ENCODE peak calls at places on chromosome 13, in ten cellular contexts. W is naive thymus-derived CD8-positive, alpha-beta T cell; D is germinal center; N is activated naive CD8-positive, alpha-beta T cell treated with anti-CD3 and anti-CD28 coated beads for 36 hours; M is transverse colon; G is uterus; K is IMR-90; E is foreskin keratinocyte; T is brain microvascular endothelial cell; B is NCI-H187. X is an unnamed sample.

GRCh38 chr13:51229731-51230130 is 7.5 kb downstream of the FAM124A start:
- DNase-seq in W (no peak), D (no peak), N (no peak), M (no peak), G (no peak), K (no peak), E (no peak), T (no peak), B (no peak), X (no peak)

GRCh38 chr13:78323848-78324247 is 279.5 kb downstream of the POU4F1 start:
- DNase-seq in W (no peak), D (no peak), N (no peak), M (no peak), G (no peak), K (no peak), E (peak; percentile 45), T (no peak), B (no peak), X (no peak)

GRCh38 chr13:56400774-56401173 is 739.9 kb upstream of the PRR20A start:
- DNase-seq in W (no peak), D (no peak), N (no peak), M (no peak), G (no peak), K (no peak), E (no peak), T (no peak), B (no peak), X (no peak)

GRCh38 chr13:42350141-42350540 is 78.2 kb downstream of the AKAP11 start:
- DNase-seq in W (no peak), D (no peak), N (no peak), M (no peak), G (no peak), K (no peak), E (no peak), T (no peak), B (no peak), X (no peak)

GRCh38 chr13:114019367-114019766 is 45.5 kb upstream of the C13orf46 start:
- DNase-seq in W (peak; percentile 48), D (peak; percentile 29), N (peak; percentile 49), M (no peak), G (no peak), K (no peak), E (no peak), T (no peak), B (no peak), X (no peak)

GRCh38 chr13:48829536-48829935 is 146.2 kb upstream of the FNDC3A start:
- DNase-seq in W (no peak), D (no peak), N (no peak), M (no peak), G (no peak), K (no peak), E (no peak), T (no peak), B (peak; percentile 58), X (no peak)

GRCh38 chr13:41842029-41842428 is 118.9 kb downstream of the VWA8 start:
- DNase-seq in W (no peak), D (no peak), N (no peak), M (no peak), G (no peak), K (peak; percentile 38), E (no peak), T (peak; percentile 40), B (no peak), X (no peak)

GRCh38 chr13:38265135-38265497 is 84.5 kb upstream of the UFM1 start:
- DNase-seq in W (no peak), D (no peak), N (no peak), M (no peak), G (no peak), K (no peak), E (no peak), T (no peak), B (no peak), X (no peak)

GRCh38 chr13:44411841-44412240 is 38.2 kb downstream of the SERP2 start:
- DNase-seq in W (no peak), D (no peak), N (no peak), M (no peak), G (no peak), K (no peak), E (no peak), T (no peak), B (no peak), X (no peak)

GRCh38 chr13:69565334-69565733 is 542.3 kb upstream of the ATXN8OS start:
- DNase-seq in W (no peak), D (no peak), N (peak; percentile 0), M (peak; percentile 12), G (no peak), K (no peak), E (peak; percentile 4), T (peak; percentile 14), B (no peak), X (no peak)

GRCh38 chr13:104683789-104684188 is 1617.6 kb upstream of the SLC10A2 start:
- DNase-seq in W (no peak), D (no peak), N (no peak), M (no peak), G (no peak), K (no peak), E (no peak), T (no peak), B (no peak), X (no peak)

GRCh38 chr13:21675095-21676007 is 4.5 kb downstream of the FGF9 start:
- DNase-seq in W (peak; percentile 65), D (peak; percentile 18), N (peak; percentile 53), M (peak; percentile 54), G (no peak), K (no peak), E (no peak), T (no peak), B (peak; percentile 54), X (no peak)

GRCh38 chr13:42876810-42877550 is 95.6 kb downstream of the FAM216B start:
- DNase-seq in W (no peak), D (no peak), N (no peak), M (no peak), G (no peak), K (peak; percentile 66), E (peak; percentile 70), T (peak; percentile 68), B (no peak), X (no peak)

GRCh38 chr13:45321230-45321629 is 19.8 kb downstream of the TPT1 start:
- DNase-seq in W (no peak), D (no peak), N (no peak), M (no peak), G (no peak), K (no peak), E (no peak), T (no peak), B (no peak), X (no peak)

GRCh38 chr13:31162151-31163008 is 676 bp upstream of the HSPH1 start:
- DNase-seq in W (peak; percentile 99), D (peak; percentile 91), N (peak; percentile 93), M (peak; percentile 96), G (peak; percentile 94), K (peak; percentile 99), E (peak; percentile 97), T (peak; percentile 99), B (peak; percentile 92), X (peak; percentile 98)

GRCh38 chr13:25982908-25983307 is 68.9 kb downstream of the SHISA2 start:
- DNase-seq in W (no peak), D (no peak), N (no peak), M (no peak), G (no peak), K (no peak), E (no peak), T (no peak), B (no peak), X (no peak)

GRCh38 chr13:90968510-90968909 is 379.0 kb upstream of the MIR17HG start:
- DNase-seq in W (no peak), D (no peak), N (no peak), M (no peak), G (no peak), K (no peak), E (no peak), T (no peak), B (no peak), X (no peak)

GRCh38 chr13:39612023-39612637 is 9.1 kb upstream of the LHFPL6 start:
- DNase-seq in W (peak; percentile 54), D (peak; percentile 54), N (peak; percentile 27), M (peak; percentile 65), G (peak; percentile 57), K (peak; percentile 78), E (peak; percentile 20), T (peak; percentile 76), B (peak; percentile 2), X (peak; percentile 69)

GRCh38 chr13:73421310-73421912 is 362.6 kb downstream of the KLF5 start:
- DNase-seq in W (no peak), D (no peak), N (peak; percentile 10), M (peak; percentile 68), G (no peak), K (peak; percentile 68), E (peak; percentile 99), T (no peak), B (no peak), X (no peak)

GRCh38 chr13:97851269-97851668 is 102.2 kb upstream of the IPO5 start:
- DNase-seq in W (no peak), D (no peak), N (no peak), M (no peak), G (no peak), K (no peak), E (no peak), T (no peak), B (no peak), X (no peak)

GRCh38 chr13:36074659-36075058 is 56.5 kb downstream of the DCLK1 start:
- DNase-seq in W (no peak), D (no peak), N (no peak), M (no peak), G (no peak), K (no peak), E (no peak), T (no peak), B (no peak), X (no peak)

GRCh38 chr13:23547000-23547590 is 23.1 kb upstream of the TNFRSF19 start:
- DNase-seq in W (no peak), D (no peak), N (no peak), M (peak; percentile 9), G (peak; percentile 40), K (peak; percentile 7), E (no peak), T (no peak), B (no peak), X (no peak)

GRCh38 chr13:36850790-36851438 is 31.9 kb downstream of the RFXAP start:
- DNase-seq in W (no peak), D (no peak), N (no peak), M (peak; percentile 19), G (no peak), K (no peak), E (no peak), T (no peak), B (no peak), X (no peak)

GRCh38 chr13:32650705-32651311 is 64.6 kb downstream of the PDS5B start:
- DNase-seq in W (peak; percentile 47), D (peak; percentile 41), N (peak; percentile 66), M (peak; percentile 58), G (no peak), K (peak; percentile 75), E (peak; percentile 15), T (peak; percentile 61), B (no peak), X (peak; percentile 69)

GRCh38 chr13:75258159-75258782 is 223.7 kb downstream of the TBC1D4 start:
- DNase-seq in W (peak; percentile 22), D (no peak), N (no peak), M (no peak), G (no peak), K (peak; percentile 55), E (no peak), T (no peak), B (no peak), X (peak; percentile 4)

GRCh38 chr13:107211073-107211472 is 643.1 kb upstream of the ARGLU1 start:
- DNase-seq in W (peak; percentile 33), D (peak; percentile 13), N (peak; percentile 42), M (peak; percentile 78), G (peak; percentile 69), K (peak; percentile 97), E (peak; percentile 41), T (peak; percentile 93), B (peak; percentile 99), X (peak; percentile 18)

GRCh38 chr13:74886496-74886895 is 595.5 kb downstream of the TBC1D4 start:
- DNase-seq in W (no peak), D (no peak), N (no peak), M (no peak), G (no peak), K (peak; percentile 2), E (no peak), T (no peak), B (no peak), X (no peak)

GRCh38 chr13:28273919-28274318 is 135.6 kb downstream of the PAN3 start:
- DNase-seq in W (no peak), D (peak; percentile 20), N (no peak), M (no peak), G (no peak), K (peak; percentile 3), E (no peak), T (no peak), B (no peak), X (no peak)